ENCODE peak calls at places on chromosomes 4 and X, in eight cellular contexts. D is DMS79; U is neural crest cell; H is activated CD8-positive, alpha-beta T cell treated with anti-CD3 and anti-CD28 coated beads, Interleukin-2, amount 10 ng/mL, durations not matched to agents 7 days and 5 days; L is heart right ventricle; R is MCF 10A; O is bronchial epithelial cell; C is CD8-positive, alpha-beta T cell. X is an unnamed sample.

GRCh38 chrX:104280609-104281008 is 25.9 kb upstream of the ESX1 start:
- DNase-seq in C (no peak), O (no peak), L (no peak), D (no peak), U (no peak), R (no peak), H (no peak), X (no peak)

GRCh38 chr4:166980419-166980818 is 253.9 kb downstream of the SPOCK3 start:
- DNase-seq in H (no peak), D (no peak), L (no peak), C (no peak), U (no peak), O (no peak), R (no peak), X (no peak)

GRCh38 chrX:74295102-74295501 is 8.9 kb upstream of the ZCCHC13 start:
- DNase-seq in R (no peak), L (no peak), D (no peak), C (no peak), O (no peak), U (no peak), H (no peak), X (no peak)

GRCh38 chrX:72102760-72103159 is 29.0 kb downstream of the RTL5 start:
- DNase-seq in C (no peak), H (no peak), R (no peak), D (no peak), L (no peak), U (no peak), O (no peak), X (no peak)

GRCh38 chr4:83362492-83363329 is 28.1 kb upstream of the HPSE start:
- DNase-seq in U (no peak), L (no peak), C (no peak), H (no peak), O (peak; percentile 48), R (peak; percentile 51), D (no peak), X (peak; percentile 75)

GRCh38 chr4:150211821-150212445 is 133.7 kb downstream of the DCLK2 start:
- DNase-seq in O (no peak), H (no peak), U (no peak), D (no peak), L (no peak), C (no peak), R (no peak), X (no peak)

GRCh38 chrX:79366888-79367749 is at the start of gene ITM2A:
- DNase-seq in L (peak; percentile 46), U (peak; percentile 2), C (peak; percentile 73), O (no peak), R (no peak), H (peak; percentile 65), D (no peak), X (peak; percentile 68)

GRCh38 chr4:118270492-118270891 is 82.3 kb downstream of the PRSS12 start:
- DNase-seq in U (no peak), C (no peak), O (peak; percentile 71), D (no peak), L (no peak), R (peak; percentile 69), H (no peak), X (peak; percentile 71)

GRCh38 chr4:139660518-139661149 is 5.0 kb upstream of the MGST2 start:
- DNase-seq in C (no peak), L (no peak), H (no peak), O (no peak), U (no peak), R (no peak), D (no peak), X (no peak)

GRCh38 chrX:40146471-40147398 is 49.0 kb upstream of the BCOR start:
- DNase-seq in L (peak; percentile 22), O (no peak), R (peak; percentile 21), U (peak; percentile 31), D (no peak), C (peak; percentile 42), H (no peak), X (peak; percentile 52)

GRCh38 chr4:19368800-19369199 is 882.9 kb upstream of the SLIT2 start:
- DNase-seq in O (peak; percentile 7), L (no peak), R (no peak), U (no peak), H (no peak), C (no peak), D (no peak), X (no peak)

GRCh38 chr4:152992027-152992426 is 55.9 kb downstream of the FHDC1 start:
- DNase-seq in H (no peak), C (no peak), U (no peak), R (peak; percentile 53), L (no peak), O (peak; percentile 99), D (no peak), X (no peak)

GRCh38 chrX:150370589-150371312 is 7.6 kb downstream of the MAMLD1 start:
- DNase-seq in D (no peak), L (no peak), O (no peak), R (no peak), C (no peak), U (no peak), H (no peak), X (no peak)

GRCh38 chrX:275967-276587 is 5.1 kb upstream of the PLCXD1 start:
- DNase-seq in U (no peak), O (peak; percentile 34), D (no peak), H (peak; percentile 49), L (peak; percentile 86), C (peak; percentile 37), R (peak; percentile 64), X (peak; percentile 90)

GRCh38 chrX:12319012-12319519 is 180.8 kb downstream of the FRMPD4 start:
- DNase-seq in O (no peak), L (no peak), R (no peak), H (no peak), C (no peak), D (no peak), U (no peak), X (no peak)

GRCh38 chr4:44629280-44629866 is 22.1 kb downstream of the YIPF7 start:
- DNase-seq in L (no peak), H (peak; percentile 61), O (peak; percentile 52), D (no peak), R (peak; percentile 72), C (peak; percentile 39), U (peak; percentile 32), X (peak; percentile 53)

GRCh38 chr4:148717988-148718387 is 275.8 kb upstream of the NR3C2 start:
- DNase-seq in U (no peak), C (no peak), L (no peak), H (no peak), R (no peak), O (no peak), D (no peak), X (no peak)